ENCODE peak calls at places on chromosome 21, in eight cellular contexts. One of them, this sample, is unnamed.

GRCh38 chr21:34187935-34188334 is 114.6 kb downstream of the MRPS6 start:
- DNase-seq in foreskin fibroblast: peak; percentile 23
- DNase-seq in anterior cingulate cortex: no peak
- DNase-seq in nucleus accumbens: no peak
- DNase-seq in GM13977: no peak
- DNase-seq in NCI-H748 treated with DMSO at 0.1 percent for 48 hours: no peak
- DNase-seq in cardiac muscle cell: no peak
- DNase-seq in LHCN-M2: no peak
- DNase-seq in this sample: no peak

GRCh38 chr21:34630536-34631143 is 15.7 kb upstream of the RCAN1 start:
- DNase-seq in foreskin fibroblast: peak; percentile 34
- DNase-seq in anterior cingulate cortex: no peak
- DNase-seq in nucleus accumbens: peak; percentile 19
- DNase-seq in GM13977: peak; percentile 56
- DNase-seq in NCI-H748 treated with DMSO at 0.1 percent for 48 hours: peak; percentile 32
- DNase-seq in cardiac muscle cell: peak; percentile 70
- DNase-seq in LHCN-M2: peak; percentile 46
- DNase-seq in this sample: no peak

GRCh38 chr21:45320261-45320990 is 32.7 kb upstream of the POFUT2 start:
- DNase-seq in foreskin fibroblast: no peak
- DNase-seq in anterior cingulate cortex: no peak
- DNase-seq in nucleus accumbens: no peak
- DNase-seq in GM13977: no peak
- DNase-seq in NCI-H748 treated with DMSO at 0.1 percent for 48 hours: no peak
- DNase-seq in cardiac muscle cell: no peak
- DNase-seq in LHCN-M2: no peak
- DNase-seq in this sample: no peak

GRCh38 chr21:33828083-33828482 is 87.5 kb downstream of the ATP5PO start:
- DNase-seq in foreskin fibroblast: no peak
- DNase-seq in anterior cingulate cortex: no peak
- DNase-seq in nucleus accumbens: no peak
- DNase-seq in GM13977: no peak
- DNase-seq in NCI-H748 treated with DMSO at 0.1 percent for 48 hours: no peak
- DNase-seq in cardiac muscle cell: no peak
- DNase-seq in LHCN-M2: no peak
- DNase-seq in this sample: no peak

GRCh38 chr21:41411449-41412089 is 14.5 kb upstream of the MX1 start:
- DNase-seq in foreskin fibroblast: no peak
- DNase-seq in anterior cingulate cortex: no peak
- DNase-seq in nucleus accumbens: no peak
- DNase-seq in GM13977: no peak
- DNase-seq in NCI-H748 treated with DMSO at 0.1 percent for 48 hours: no peak
- DNase-seq in cardiac muscle cell: no peak
- DNase-seq in LHCN-M2: no peak
- DNase-seq in this sample: no peak

GRCh38 chr21:41710823-41711160 is 56.1 kb downstream of the RIPK4 start:
- DNase-seq in foreskin fibroblast: no peak
- DNase-seq in anterior cingulate cortex: no peak
- DNase-seq in nucleus accumbens: no peak
- DNase-seq in GM13977: no peak
- DNase-seq in NCI-H748 treated with DMSO at 0.1 percent for 48 hours: no peak
- DNase-seq in cardiac muscle cell: peak; percentile 34
- DNase-seq in LHCN-M2: no peak
- DNase-seq in this sample: no peak

GRCh38 chr21:32442566-32443318 is 30.2 kb downstream of the EVA1C start:
- DNase-seq in foreskin fibroblast: no peak
- DNase-seq in anterior cingulate cortex: no peak
- DNase-seq in nucleus accumbens: no peak
- DNase-seq in GM13977: no peak
- DNase-seq in NCI-H748 treated with DMSO at 0.1 percent for 48 hours: no peak
- DNase-seq in cardiac muscle cell: no peak
- DNase-seq in LHCN-M2: no peak
- DNase-seq in this sample: no peak

GRCh38 chr21:39911286-39911685 is 44.0 kb downstream of the PCP4 start:
- DNase-seq in foreskin fibroblast: no peak
- DNase-seq in anterior cingulate cortex: no peak
- DNase-seq in nucleus accumbens: no peak
- DNase-seq in GM13977: no peak
- DNase-seq in NCI-H748 treated with DMSO at 0.1 percent for 48 hours: peak; percentile 18
- DNase-seq in cardiac muscle cell: no peak
- DNase-seq in LHCN-M2: no peak
- DNase-seq in this sample: no peak

GRCh38 chr21:42513151-42513984 is at the start of gene SLC37A1:
- DNase-seq in foreskin fibroblast: no peak
- DNase-seq in anterior cingulate cortex: no peak
- DNase-seq in nucleus accumbens: peak; percentile 28
- DNase-seq in GM13977: peak; percentile 73
- DNase-seq in NCI-H748 treated with DMSO at 0.1 percent for 48 hours: no peak
- DNase-seq in cardiac muscle cell: peak; percentile 51
- DNase-seq in LHCN-M2: no peak
- DNase-seq in this sample: no peak

GRCh38 chr21:40191616-40192015 is 324.4 kb downstream of the PCP4 start:
- DNase-seq in foreskin fibroblast: no peak
- DNase-seq in anterior cingulate cortex: no peak
- DNase-seq in nucleus accumbens: no peak
- DNase-seq in GM13977: no peak
- DNase-seq in NCI-H748 treated with DMSO at 0.1 percent for 48 hours: no peak
- DNase-seq in cardiac muscle cell: no peak
- DNase-seq in LHCN-M2: no peak
- DNase-seq in this sample: no peak